ENCODE peak calls at places on chromosomes 6 and 20, in four cellular contexts. One of them, this sample, is unnamed.

GRCh38 chr6:133833905-133834304 is 55.0 kb upstream of the TCF21 start:
- DNase-seq in GM23338: no peak
- DNase-seq in GM23248: no peak
- DNase-seq in PC-3: no peak
- DNase-seq in this sample: no peak

GRCh38 chr6:118468682-118469465 is 79.2 kb upstream of the PLN start:
- DNase-seq in GM23338: no peak
- DNase-seq in GM23248: peak; percentile 15
- DNase-seq in PC-3: peak; percentile 85
- DNase-seq in this sample: no peak

GRCh38 chr6:125974214-125974866 is 12.0 kb upstream of the TRMT11 start:
- DNase-seq in GM23338: peak; percentile 48
- DNase-seq in GM23248: peak; percentile 80
- DNase-seq in PC-3: peak; percentile 61
- DNase-seq in this sample: peak; percentile 46

GRCh38 chr6:115629415-115629814 is 431.3 kb downstream of the FRK start:
- DNase-seq in GM23338: no peak
- DNase-seq in GM23248: no peak
- DNase-seq in PC-3: no peak
- DNase-seq in this sample: no peak

GRCh38 chr20:10250902-10251301 is 32.3 kb downstream of the SNAP25 start:
- DNase-seq in GM23338: no peak
- DNase-seq in GM23248: no peak
- DNase-seq in PC-3: peak; percentile 97
- DNase-seq in this sample: no peak

GRCh38 chr6:135093578-135093977 is 39.0 kb upstream of the HBS1L start:
- DNase-seq in GM23338: no peak
- DNase-seq in GM23248: no peak
- DNase-seq in PC-3: no peak
- DNase-seq in this sample: no peak

GRCh38 chr6:21856096-21856825 is 262.7 kb downstream of the SOX4 start:
- DNase-seq in GM23338: no peak
- DNase-seq in GM23248: peak; percentile 93
- DNase-seq in PC-3: peak; percentile 83
- DNase-seq in this sample: no peak

GRCh38 chr20:15011631-15012030 is 674.2 kb upstream of the FLRT3 start:
- DNase-seq in GM23338: no peak
- DNase-seq in GM23248: no peak
- DNase-seq in PC-3: no peak
- DNase-seq in this sample: no peak

GRCh38 chr6:170085475-170086401 is 205.1 kb downstream of the DLL1 start:
- DNase-seq in GM23338: no peak
- DNase-seq in GM23248: no peak
- DNase-seq in PC-3: no peak
- DNase-seq in this sample: no peak

GRCh38 chr6:26594730-26595632 is 1.8 kb upstream of the ABT1 start:
- DNase-seq in GM23338: peak; percentile 82
- DNase-seq in GM23248: peak; percentile 66
- DNase-seq in PC-3: peak; percentile 17
- DNase-seq in this sample: peak; percentile 80

GRCh38 chr20:44962483-44962882 is 2.3 kb upstream of the TOMM34 start:
- DNase-seq in GM23338: no peak
- DNase-seq in GM23248: no peak
- DNase-seq in PC-3: peak; percentile 58
- DNase-seq in this sample: no peak

GRCh38 chr6:100001915-100002388 is 7.9 kb upstream of the MCHR2 start:
- DNase-seq in GM23338: peak; percentile 72
- DNase-seq in GM23248: peak; percentile 81
- DNase-seq in PC-3: peak; percentile 61
- DNase-seq in this sample: peak; percentile 29

GRCh38 chr6:34370371-34370770 is 22.1 kb downstream of the NUDT3 start:
- DNase-seq in GM23338: no peak
- DNase-seq in GM23248: no peak
- DNase-seq in PC-3: no peak
- DNase-seq in this sample: no peak

GRCh38 chr20:21713901-21714296 is 8.4 kb downstream of the PAX1 start:
- DNase-seq in GM23338: peak; percentile 69
- DNase-seq in GM23248: no peak
- DNase-seq in PC-3: no peak
- DNase-seq in this sample: no peak

GRCh38 chr20:21715193-21715881 is 9.9 kb downstream of the PAX1 start:
- DNase-seq in GM23338: no peak
- DNase-seq in GM23248: no peak
- DNase-seq in PC-3: no peak
- DNase-seq in this sample: no peak

GRCh38 chr20:21712443-21713059 is 7.1 kb downstream of the PAX1 start:
- DNase-seq in GM23338: peak; percentile 37
- DNase-seq in GM23248: no peak
- DNase-seq in PC-3: no peak
- DNase-seq in this sample: no peak

GRCh38 chr20:21713470-21713869 is 8.0 kb downstream of the PAX1 start:
- DNase-seq in GM23338: peak; percentile 41
- DNase-seq in GM23248: no peak
- DNase-seq in PC-3: no peak
- DNase-seq in this sample: no peak

DNA sequence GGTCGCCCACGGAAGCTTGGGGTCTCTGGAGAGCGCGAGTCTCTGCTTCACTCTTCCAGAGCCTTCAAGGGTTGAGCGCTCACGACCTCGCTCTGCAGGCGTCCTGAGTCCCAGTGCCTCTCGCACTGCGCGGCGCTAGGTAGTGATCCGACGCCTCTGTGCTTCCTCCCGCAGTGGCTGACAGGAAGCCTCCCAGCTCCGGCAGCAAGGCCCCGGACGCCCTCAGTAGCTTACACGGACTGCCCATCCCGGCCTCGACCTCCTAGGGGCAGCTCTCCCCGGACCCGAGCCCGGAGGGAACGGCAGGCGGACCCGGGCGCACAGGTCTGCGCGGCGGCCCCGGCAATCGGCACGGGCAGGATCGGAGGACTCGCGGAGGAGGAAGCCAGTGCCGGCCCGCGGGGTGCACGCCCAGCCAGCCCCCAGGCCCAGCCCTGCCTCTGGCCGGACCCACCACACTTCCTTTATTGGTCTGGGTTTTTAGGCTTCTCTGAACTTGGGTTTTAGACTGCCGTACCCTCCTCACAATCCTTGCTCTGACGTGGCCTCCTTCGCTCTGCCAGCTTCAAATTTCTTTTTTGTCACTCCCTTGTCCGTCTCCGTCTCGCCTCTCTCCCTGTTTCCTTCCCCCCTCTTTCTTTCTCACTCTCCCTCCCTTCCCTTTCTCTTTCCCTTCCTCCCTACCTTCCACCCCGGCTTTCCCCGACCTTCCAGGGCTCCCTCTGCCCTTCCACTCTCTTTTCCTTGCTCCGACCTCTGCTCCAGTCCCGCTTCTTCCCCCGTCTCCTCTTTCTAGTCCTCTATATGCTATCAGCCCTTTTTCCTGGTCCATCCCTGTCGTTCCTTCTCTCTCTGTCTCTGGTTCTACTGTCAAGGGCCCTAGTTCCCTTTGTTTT is 9.1 kb downstream of the PAX1 start:
- DNase-seq in GM23338: peak; percentile 84
- DNase-seq in GM23248: no peak
- DNase-seq in PC-3: no peak
- DNase-seq in this sample: no peak
- TF ChIP-seq EZH2 in GM23338: peak; percentile 80
- TF ChIP-seq EZH2 in GM23248: no peak
- TF ChIP-seq EZH2 in PC-3: no peak
- TF ChIP-seq EZH2 in this sample: no peak

DNA sequence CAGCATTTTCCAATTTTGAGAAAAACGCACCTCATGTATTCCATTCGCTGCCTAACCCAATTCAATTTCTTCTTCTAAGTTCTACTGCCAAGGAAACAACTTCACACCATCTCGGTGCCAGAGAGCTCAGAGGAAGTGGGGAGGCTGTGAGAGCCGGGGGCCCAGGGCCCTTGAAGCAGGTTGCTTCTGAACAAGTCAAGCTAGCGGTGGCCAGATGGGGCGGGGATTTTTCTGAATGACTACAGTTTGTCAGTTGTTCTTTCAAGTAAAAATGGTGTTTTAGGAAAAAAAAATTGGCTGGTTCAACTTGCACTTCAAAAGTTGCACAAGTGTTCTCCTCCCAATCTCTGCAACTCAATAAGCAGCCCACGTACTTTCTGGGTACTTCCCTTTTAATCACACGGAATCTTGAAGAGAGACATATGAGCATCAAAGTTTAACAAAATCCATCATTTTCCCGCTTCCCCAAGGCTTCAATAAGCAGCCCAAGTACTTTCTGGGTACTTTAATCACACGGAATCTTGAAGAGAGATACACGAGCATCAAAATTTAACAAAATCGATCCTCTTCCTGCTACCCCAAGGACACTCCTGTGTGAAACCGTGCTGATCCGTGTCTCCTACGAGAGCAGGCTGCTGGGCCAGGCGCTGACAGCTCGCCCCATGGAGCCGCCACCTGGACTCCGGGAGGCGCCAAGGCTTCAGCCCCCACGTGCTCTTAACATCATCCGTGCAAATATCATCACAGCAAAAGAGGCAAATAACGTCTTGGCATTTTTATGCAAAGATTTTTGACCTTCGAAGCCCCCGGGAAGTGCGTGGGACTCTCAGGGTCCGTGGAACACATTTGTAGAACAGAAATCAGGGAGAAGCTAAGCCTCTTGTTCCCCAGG is 186.7 kb upstream of the PDE10A start:
- DNase-seq in GM23338: no peak
- DNase-seq in GM23248: peak; percentile 11
- DNase-seq in PC-3: no peak
- DNase-seq in this sample: no peak
- TF ChIP-seq EZH2phosphoT487 in GM23338: no peak
- TF ChIP-seq EZH2phosphoT487 in GM23248: no peak
- TF ChIP-seq EZH2phosphoT487 in PC-3: no peak
- TF ChIP-seq EZH2phosphoT487 in this sample: no peak

GRCh38 chr6:112307707-112308106 is 39.4 kb upstream of the RFPL4B start:
- DNase-seq in GM23338: no peak
- DNase-seq in GM23248: no peak
- DNase-seq in PC-3: no peak
- DNase-seq in this sample: no peak
- TF ChIP-seq EZH2 in GM23338: no peak
- TF ChIP-seq EZH2 in GM23248: no peak
- TF ChIP-seq EZH2 in PC-3: no peak
- TF ChIP-seq EZH2 in this sample: no peak

GRCh38 chr20:36506253-36506652 is 35.1 kb upstream of the MYL9 start:
- DNase-seq in GM23338: peak; percentile 45
- DNase-seq in GM23248: peak; percentile 34
- DNase-seq in PC-3: peak; percentile 42
- DNase-seq in this sample: no peak

GRCh38 chr20:36504295-36504694 is 37.0 kb upstream of the MYL9 start:
- DNase-seq in GM23338: no peak
- DNase-seq in GM23248: no peak
- DNase-seq in PC-3: no peak
- DNase-seq in this sample: no peak

DNA sequence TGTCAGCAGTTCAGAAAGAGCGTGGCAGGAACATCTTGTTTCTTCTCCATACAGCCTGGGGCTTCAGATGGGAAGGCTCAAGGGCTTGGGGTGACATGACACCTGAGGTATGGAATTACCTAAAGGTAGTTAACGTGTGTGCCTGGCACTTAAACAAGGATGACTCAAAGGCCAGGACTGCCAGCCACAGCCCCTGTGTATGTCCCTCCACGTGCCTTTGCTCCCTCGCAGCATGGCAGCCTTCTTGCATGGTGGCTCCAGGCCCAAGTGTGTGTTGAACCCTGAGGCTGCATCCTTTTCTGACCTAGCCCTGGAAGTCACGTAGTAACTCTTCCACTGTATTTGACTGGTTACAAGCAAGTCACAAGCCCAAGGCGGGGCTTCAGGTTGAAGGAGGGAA is 33.6 kb upstream of the MYL9 start:
- DNase-seq in GM23338: no peak
- DNase-seq in GM23248: no peak
- DNase-seq in PC-3: peak; percentile 46
- DNase-seq in this sample: no peak
- TF ChIP-seq EZH2phosphoT487 in GM23338: no peak
- TF ChIP-seq EZH2phosphoT487 in GM23248: no peak
- TF ChIP-seq EZH2phosphoT487 in PC-3: no peak
- TF ChIP-seq EZH2phosphoT487 in this sample: no peak

GRCh38 chr6:159169557-159170332 is 545 bp downstream of the FNDC1 start:
- DNase-seq in GM23338: peak; percentile 86
- DNase-seq in GM23248: peak; percentile 84
- DNase-seq in PC-3: no peak
- DNase-seq in this sample: no peak

GRCh38 chr6:159170333-159170672 is 1.1 kb downstream of the FNDC1 start:
- DNase-seq in GM23338: no peak
- DNase-seq in GM23248: no peak
- DNase-seq in PC-3: no peak
- DNase-seq in this sample: no peak

GRCh38 chr6:159169193-159169555 is at the start of gene FNDC1:
- DNase-seq in GM23338: peak; percentile 75
- DNase-seq in GM23248: peak; percentile 67
- DNase-seq in PC-3: no peak
- DNase-seq in this sample: no peak

GRCh38 chr6:159170999-159171712 is 2.0 kb downstream of the FNDC1 start:
- DNase-seq in GM23338: no peak
- DNase-seq in GM23248: peak; percentile 92
- DNase-seq in PC-3: peak; percentile 19
- DNase-seq in this sample: no peak

GRCh38 chr6:159168536-159169192 is 536 bp upstream of the FNDC1 start:
- DNase-seq in GM23338: peak; percentile 91
- DNase-seq in GM23248: peak; percentile 23
- DNase-seq in PC-3: no peak
- DNase-seq in this sample: no peak
- TF ChIP-seq EZH2 in GM23338: peak; percentile 58
- TF ChIP-seq EZH2 in GM23248: no peak
- TF ChIP-seq EZH2 in PC-3: no peak
- TF ChIP-seq EZH2 in this sample: no peak